ENCODE peak calls at places on chromosomes 3 and 15, in seven cellular contexts. L is B cell, F is NB4, T is astrocyte of the spinal cord, Z is A549, J is choroid plexus epithelial cell, V is Calu3. B is an unnamed sample.
A peak's percentile ranks its signal among the peaks of the same experiment; 100 is the strongest.

GRCh38 chr3:157618075-157618760 is 115.0 kb upstream of the VEPH1 start:
- DNase-seq in Z (peak; percentile 37), T (peak; percentile 76), F (peak; percentile 66), L (peak; percentile 31), J (peak; percentile 81), V (peak; percentile 29), B (no peak)

GRCh38 chr3:95356764-95357501 is 1294.1 kb downstream of the NSUN3 start:
- DNase-seq in T (no peak), L (no peak), V (peak; percentile 49), J (no peak), F (no peak), Z (no peak), B (no peak)

GRCh38 chr3:10311710-10312109 is 9.2 kb downstream of the SEC13 start:
- DNase-seq in F (no peak), T (no peak), V (no peak), L (no peak), Z (no peak), J (no peak), B (no peak)

GRCh38 chr3:124848300-124848699 is 38.9 kb downstream of the ITGB5 start:
- DNase-seq in T (no peak), Z (no peak), V (no peak), F (no peak), J (no peak), L (no peak), B (no peak)

GRCh38 chr3:134353171-134353825 is 20.9 kb downstream of the AMOTL2 start:
- DNase-seq in Z (no peak), L (no peak), J (no peak), F (no peak), T (no peak), V (no peak), B (no peak)

GRCh38 chr3:26847675-26848074 is 225.1 kb downstream of the LRRC3B start:
- DNase-seq in J (no peak), F (no peak), L (no peak), V (no peak), Z (no peak), T (no peak), B (no peak)

GRCh38 chr15:65653341-65653740 is 31.6 kb downstream of the SLC24A1 start:
- DNase-seq in Z (no peak), F (no peak), J (peak; percentile 52), V (no peak), L (no peak), T (peak; percentile 31), B (no peak)

GRCh38 chr3:62368705-62369475 is 4.5 kb downstream of the FEZF2 start:
- DNase-seq in V (no peak), Z (no peak), T (no peak), L (no peak), J (no peak), F (no peak), B (no peak)

GRCh38 chr3:15307580-15307979 is 24.8 kb downstream of the SH3BP5 start:
- DNase-seq in J (no peak), L (no peak), T (no peak), F (no peak), V (no peak), Z (no peak), B (no peak)

GRCh38 chr3:13122101-13123055 is 49.1 kb upstream of the IQSEC1 start:
- DNase-seq in Z (no peak), V (no peak), L (no peak), F (no peak), J (no peak), T (no peak), B (no peak)

GRCh38 chr3:32500880-32501784 is 1.5 kb downstream of the CMTM6 start:
- DNase-seq in J (no peak), T (no peak), Z (no peak), V (no peak), L (no peak), F (peak; percentile 60), B (no peak)

GRCh38 chr15:74340139-74340538 is 27.3 kb downstream of the CYP11A1 start:
- DNase-seq in V (peak; percentile 44), J (no peak), Z (no peak), T (no peak), L (no peak), F (peak; percentile 87), B (no peak)

GRCh38 chr3:4985330-4986174 is 6.3 kb downstream of the BHLHE40 start:
- DNase-seq in F (peak; percentile 38), T (peak; percentile 82), V (no peak), Z (peak; percentile 60), J (peak; percentile 80), L (no peak), B (no peak)

GRCh38 chr15:70382009-70382749 is 284.5 kb upstream of the TLE3 start:
- DNase-seq in F (no peak), Z (no peak), J (no peak), L (no peak), T (no peak), V (no peak), B (no peak)

GRCh38 chr3:141237701-141238521 is 6.3 kb downstream of the PXYLP1 start:
- DNase-seq in V (no peak), Z (no peak), J (no peak), L (no peak), T (peak; percentile 26), F (no peak), B (no peak)

GRCh38 chr3:133881987-133882825 is 13.5 kb downstream of the RAB6B start:
- DNase-seq in J (no peak), Z (no peak), T (no peak), L (no peak), F (peak; percentile 40), V (no peak), B (no peak)

GRCh38 chr3:9280477-9281219 is 31.2 kb upstream of the SRGAP3 start:
- DNase-seq in Z (no peak), J (peak; percentile 27), F (no peak), L (no peak), T (peak; percentile 33), V (no peak), B (no peak)

GRCh38 chr3:101950985-101951733 is 101.8 kb downstream of the NFKBIZ start:
- DNase-seq in L (no peak), T (no peak), F (no peak), V (peak; percentile 26), Z (no peak), J (no peak), B (no peak)

GRCh38 chr15:94494732-94495131 is 263.4 kb downstream of the MCTP2 start:
- DNase-seq in V (no peak), Z (no peak), T (no peak), L (no peak), J (no peak), F (no peak), B (no peak)

GRCh38 chr15:94455297-94455696 is 223.9 kb downstream of the MCTP2 start:
- DNase-seq in F (no peak), J (no peak), T (no peak), V (no peak), L (no peak), Z (no peak), B (no peak)

GRCh38 chr3:128734523-128735189 is 8.7 kb downstream of the RAB7A start:
- DNase-seq in L (no peak), F (no peak), J (no peak), V (no peak), Z (no peak), T (no peak), B (no peak)

DNA sequence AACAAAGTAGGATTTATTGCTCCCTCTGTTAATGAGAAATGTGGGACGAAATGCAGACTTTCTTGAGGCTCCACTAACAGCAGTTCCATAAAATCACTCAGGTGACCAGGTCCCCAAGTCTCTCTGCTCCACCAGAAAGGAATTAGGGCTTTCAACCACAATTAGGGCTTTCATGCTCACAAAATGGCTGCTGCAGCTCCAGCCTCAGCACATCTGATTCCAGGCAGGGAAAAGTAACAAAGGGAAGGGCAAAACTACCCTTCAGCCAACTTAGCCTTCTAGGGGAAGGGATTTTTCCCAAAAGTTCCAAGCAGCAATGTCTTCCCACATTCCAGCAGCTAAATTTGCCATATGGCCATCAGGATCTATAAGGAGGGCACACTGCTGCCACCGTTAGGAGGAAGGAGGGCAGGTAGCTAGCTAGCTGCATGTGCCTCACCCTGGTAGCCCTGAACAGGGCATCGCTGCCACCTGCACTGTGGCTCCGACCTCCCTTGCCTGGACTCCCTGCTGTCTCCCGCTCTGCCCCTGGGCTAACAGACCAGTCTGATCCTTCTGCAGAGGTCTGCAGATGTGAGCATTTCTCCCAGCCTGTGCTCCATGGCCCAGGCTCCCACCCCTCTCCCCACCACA is 12.8 kb downstream of the CFAP100 start:
- DNase-seq in T (no peak), F (no peak), V (no peak), Z (no peak), J (no peak), L (no peak), B (no peak)
- TF ChIP-seq CTCF in T (no peak), F (no peak), V (no peak), Z (no peak), J (no peak), L (no peak), B (no peak)

DNA sequence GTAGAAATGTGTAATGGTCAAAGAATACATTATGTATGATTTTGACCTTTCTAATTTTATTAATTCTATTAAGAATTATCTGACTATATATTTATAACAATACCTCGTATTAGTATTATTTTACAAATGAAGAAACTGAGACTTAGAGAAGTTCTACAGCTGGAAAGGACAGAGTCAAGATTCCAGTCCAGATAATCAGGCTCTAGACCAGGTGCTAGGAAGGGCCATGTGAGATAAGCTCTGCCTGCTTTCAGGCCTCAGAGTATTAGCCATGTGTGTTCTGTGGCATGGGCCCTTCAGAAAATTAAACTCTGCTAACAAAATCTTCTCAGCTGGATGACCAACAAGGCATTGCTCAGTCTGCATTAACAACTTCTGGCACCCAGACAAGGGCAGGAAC is 87.5 kb downstream of the CD200R1L start:
- DNase-seq in T (no peak), V (no peak), L (no peak), Z (no peak), J (no peak), F (no peak), B (no peak)
- TF ChIP-seq CTCF in T (no peak), V (no peak), L (no peak), Z (no peak), J (no peak), F (no peak), B (no peak)

GRCh38 chr3:57006949-57007419 is 53.5 kb upstream of the SPATA12 start:
- DNase-seq in Z (peak; percentile 18), F (no peak), V (peak; percentile 72), J (peak; percentile 47), L (no peak), T (no peak), B (no peak)
- TF ChIP-seq CTCF in Z (no peak), F (no peak), V (peak; percentile 55), J (peak; percentile 47), L (no peak), T (peak; percentile 43), B (no peak)

DNA sequence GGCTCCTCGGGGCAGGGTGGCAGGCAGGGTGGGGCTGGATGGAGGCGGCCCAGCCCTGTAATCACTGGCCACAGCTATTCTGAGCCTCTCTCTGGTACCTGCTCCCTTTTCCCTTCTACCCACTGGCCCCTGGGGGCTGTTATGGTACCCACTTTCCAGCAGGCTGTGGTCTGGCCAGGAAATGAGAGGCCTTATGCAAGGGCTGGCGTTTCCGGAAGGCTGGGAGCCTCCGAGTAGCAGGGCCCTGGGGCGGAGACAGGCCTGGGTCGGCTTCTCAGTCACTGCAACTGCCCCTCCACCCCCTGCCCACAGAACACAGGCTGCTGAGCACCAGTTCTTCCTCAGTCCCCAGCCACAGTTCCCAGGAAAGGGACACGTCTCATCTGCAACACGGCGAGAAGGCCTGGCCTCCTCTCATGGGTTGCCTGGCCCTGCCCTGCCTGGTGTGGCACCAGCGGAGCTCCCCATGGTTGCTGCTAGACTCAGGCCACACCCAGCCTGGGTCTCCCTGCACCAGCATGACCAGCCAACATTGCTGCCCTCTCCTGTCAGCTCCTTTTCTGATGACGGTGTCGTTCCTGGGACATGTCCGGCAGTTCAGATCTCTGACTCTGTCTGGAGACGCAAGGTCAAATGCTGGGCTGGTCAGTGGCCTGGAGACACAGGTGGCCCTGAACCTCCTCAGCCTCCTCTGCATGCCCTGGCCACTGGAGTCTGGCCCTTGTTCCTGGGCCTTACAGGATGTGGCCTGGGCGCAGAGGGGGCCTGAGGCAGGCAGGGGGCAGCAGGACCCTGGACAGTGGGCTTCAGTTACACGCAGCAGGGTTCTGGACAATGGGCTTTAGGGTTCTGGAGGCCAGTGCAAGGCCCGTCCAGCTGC is 6.5 kb downstream of the CHST13 start:
- DNase-seq in T (no peak), Z (no peak), J (no peak), L (no peak), F (peak; percentile 99), V (no peak), B (no peak)
- TF ChIP-seq CTCF in T (no peak), Z (no peak), J (no peak), L (no peak), F (no peak), V (no peak), B (no peak)